ENCODE peak calls at places on chromosomes 4 and X, in eight cellular contexts. T is activated B cell treated with CpG ODN at 0.5 μM for 24 hours; I is bronchial epithelial cell; C is HFFc6; J is K562; B is GM23338; E is CD4-positive, alpha-beta T cell; M is endothelial cell. V is an unnamed sample.

GRCh38 chrX:14504960-14505538 is 24.3 kb upstream of the GLRA2 start:
- DNase-seq in J (no peak), M (no peak), I (peak), T (no peak), E (no peak), C (no peak), B (no peak), V (no peak)

GRCh38 chrX:132488819-132489255 is at the start of gene MBNL3:
- DNase-seq in I (peak), B (peak), E (peak), T (no peak), J (no peak), M (peak), C (peak), V (peak)

GRCh38 chr4:73070072-73070385 is 513 bp upstream of the COX18 start:
- DNase-seq in B (peak), E (no peak), J (no peak), C (no peak), T (no peak), I (no peak), M (no peak), V (peak)

GRCh38 chr4:8818063-8818881 is 53.4 kb downstream of the HMX1 start:
- DNase-seq in T (no peak), J (no peak), B (no peak), M (peak), I (no peak), E (no peak), C (no peak), V (no peak)

GRCh38 chr4:53987761-53988171 is 76.6 kb downstream of the CHIC2 start:
- DNase-seq in E (no peak), B (no peak), M (no peak), T (no peak), C (peak), J (no peak), I (peak), V (no peak)

GRCh38 chrX:154531626-154532025 is 15.0 kb downstream of the G6PD start:
- DNase-seq in E (no peak), C (no peak), I (no peak), B (no peak), J (no peak), T (no peak), M (no peak), V (no peak)

GRCh38 chrX:2425281-2426071 is 75.3 kb downstream of the DHRSX start:
- DNase-seq in J (no peak), T (no peak), B (peak), I (no peak), C (no peak), M (no peak), E (no peak), V (no peak)

GRCh38 chr4:104726002-104726401 is 231.3 kb upstream of the CXXC4 start:
- DNase-seq in M (no peak), T (no peak), C (no peak), B (no peak), I (no peak), J (no peak), E (no peak), V (no peak)

GRCh38 chrX:29824176-29824906 is 391.0 kb upstream of the MAGEB2 start:
- DNase-seq in B (no peak), I (no peak), J (no peak), M (no peak), T (no peak), C (no peak), E (no peak), V (no peak)

GRCh38 chr4:81652069-81652478 is 180.4 kb upstream of the RASGEF1B start:
- DNase-seq in I (no peak), C (no peak), T (no peak), B (no peak), M (no peak), J (no peak), E (no peak), V (no peak)

GRCh38 chrX:17596051-17596450 is 141.2 kb upstream of the SCML1 start:
- DNase-seq in E (no peak), I (peak), B (no peak), C (no peak), M (no peak), J (no peak), T (no peak), V (no peak)

GRCh38 chrX:112164420-112164819 is 81.8 kb upstream of the TRPC5 start:
- DNase-seq in M (no peak), I (no peak), T (no peak), B (no peak), C (no peak), E (no peak), J (no peak), V (no peak)

GRCh38 chr4:80182237-80182866 is 15.0 kb upstream of the PRDM8 start:
- DNase-seq in E (no peak), I (no peak), J (no peak), M (no peak), B (no peak), T (no peak), C (no peak), V (peak)

GRCh38 chrX:23504540-23504884 is 162.8 kb upstream of the PRDX4 start:
- DNase-seq in T (no peak), E (no peak), I (no peak), J (no peak), M (no peak), B (no peak), C (no peak), V (no peak)

GRCh38 chr4:102170910-102171309 is 174.4 kb downstream of the SLC39A8 start:
- DNase-seq in C (no peak), J (no peak), E (no peak), M (no peak), B (no peak), T (no peak), I (no peak), V (no peak)

GRCh38 chr4:38804654-38805295 is at the start of gene TLR1:
- DNase-seq in B (peak), T (no peak), E (no peak), J (no peak), C (peak), I (peak), M (no peak), V (no peak)

GRCh38 chr4:119510750-119511149 is 117.9 kb downstream of the PDE5A start:
- DNase-seq in C (peak), M (no peak), E (no peak), J (no peak), I (no peak), T (no peak), B (no peak), V (no peak)

GRCh38 chrX:96833333-96833732 is 50.4 kb upstream of the RPA4 start:
- DNase-seq in E (no peak), I (no peak), J (no peak), T (no peak), M (no peak), C (no peak), B (no peak), V (no peak)

GRCh38 chrX:47664737-47665136 is 5.8 kb upstream of the UXT start:
- DNase-seq in B (no peak), T (no peak), J (peak), M (no peak), I (no peak), E (no peak), C (no peak), V (no peak)

GRCh38 chr4:6199344-6199921 is 916 bp downstream of the JAKMIP1 start:
- DNase-seq in B (peak), T (no peak), E (no peak), M (no peak), I (no peak), C (no peak), J (no peak), V (peak)

GRCh38 chr4:18021470-18021719 is 160 bp downstream of the LCORL start:
- DNase-seq in C (no peak), J (peak), B (no peak), E (no peak), T (no peak), I (no peak), M (no peak), V (no peak)

GRCh38 chrX:153460826-153461225 is 9.6 kb downstream of the HAUS7 start:
- DNase-seq in C (no peak), M (peak), B (peak), I (peak), T (no peak), J (peak), E (peak), V (peak)

GRCh38 chr4:188779586-188779985 is 640.3 kb downstream of the TRIML1 start:
- DNase-seq in B (no peak), M (no peak), E (no peak), I (peak), J (no peak), C (peak), T (no peak), V (no peak)

GRCh38 chr4:23882976-23883531 is 6.8 kb downstream of the PPARGC1A start:
- DNase-seq in M (no peak), T (no peak), B (no peak), E (no peak), J (no peak), I (peak), C (no peak), V (no peak)

GRCh38 chr4:23878912-23879732 is 10.7 kb downstream of the PPARGC1A start:
- DNase-seq in T (no peak), I (peak), B (peak), C (no peak), M (no peak), J (no peak), E (no peak), V (no peak)

GRCh38 chr4:23884261-23884660 is 5.6 kb downstream of the PPARGC1A start:
- DNase-seq in E (no peak), C (no peak), M (no peak), B (no peak), T (no peak), J (no peak), I (peak), V (no peak)

GRCh38 chr4:23881052-23881501 is 8.8 kb downstream of the PPARGC1A start:
- DNase-seq in E (no peak), T (no peak), I (peak), C (no peak), M (no peak), J (no peak), B (no peak), V (no peak)

GRCh38 chr4:23881674-23882337 is 8.0 kb downstream of the PPARGC1A start:
- DNase-seq in B (peak), I (no peak), T (no peak), M (no peak), J (no peak), E (no peak), C (no peak), V (no peak)
- TF ChIP-seq CTCF in B (peak), I (peak), T (no peak), M (no peak), J (no peak), E (no peak), C (no peak), V (no peak)

DNA sequence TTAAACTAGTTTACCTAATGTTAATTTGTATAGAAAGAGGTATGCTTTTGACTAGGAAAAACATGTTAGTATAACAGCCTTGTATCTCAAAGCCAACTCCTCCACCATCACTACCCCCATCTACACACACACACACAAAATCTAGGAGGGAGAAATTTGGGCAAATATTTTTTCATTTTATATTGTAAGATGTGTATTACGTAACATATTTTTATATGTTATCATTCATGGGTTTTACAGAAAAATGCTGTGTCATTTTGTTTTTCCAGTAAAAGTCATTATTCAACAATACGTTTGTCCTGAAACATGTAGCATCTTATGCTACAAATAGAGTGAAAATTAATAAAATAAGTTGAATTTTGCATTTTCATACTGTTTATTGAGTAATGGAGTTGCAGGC is 3.0 kb downstream of the SULT1B1 start:
- DNase-seq in T (no peak), C (no peak), E (no peak), M (no peak), I (no peak), J (no peak), B (no peak), V (no peak)
- TF ChIP-seq CTCF in T (no peak), C (no peak), E (no peak), M (no peak), I (no peak), J (no peak), B (no peak), V (no peak)

GRCh38 chrX:38205037-38205436 is 15.6 kb downstream of the SRPX start:
- DNase-seq in T (no peak), B (no peak), J (no peak), M (no peak), E (no peak), I (no peak), C (no peak), V (no peak)
- TF ChIP-seq CTCF in T (no peak), B (no peak), J (no peak), M (no peak), E (no peak), I (no peak), C (no peak), V (no peak)

GRCh38 chr4:10057023-10057395 is 35.7 kb upstream of the SLC2A9 start:
- DNase-seq in B (no peak), E (no peak), M (no peak), T (no peak), C (no peak), J (no peak), I (no peak), V (no peak)
- TF ChIP-seq CTCF in B (no peak), E (no peak), M (no peak), T (no peak), C (no peak), J (no peak), I (no peak), V (no peak)

DNA sequence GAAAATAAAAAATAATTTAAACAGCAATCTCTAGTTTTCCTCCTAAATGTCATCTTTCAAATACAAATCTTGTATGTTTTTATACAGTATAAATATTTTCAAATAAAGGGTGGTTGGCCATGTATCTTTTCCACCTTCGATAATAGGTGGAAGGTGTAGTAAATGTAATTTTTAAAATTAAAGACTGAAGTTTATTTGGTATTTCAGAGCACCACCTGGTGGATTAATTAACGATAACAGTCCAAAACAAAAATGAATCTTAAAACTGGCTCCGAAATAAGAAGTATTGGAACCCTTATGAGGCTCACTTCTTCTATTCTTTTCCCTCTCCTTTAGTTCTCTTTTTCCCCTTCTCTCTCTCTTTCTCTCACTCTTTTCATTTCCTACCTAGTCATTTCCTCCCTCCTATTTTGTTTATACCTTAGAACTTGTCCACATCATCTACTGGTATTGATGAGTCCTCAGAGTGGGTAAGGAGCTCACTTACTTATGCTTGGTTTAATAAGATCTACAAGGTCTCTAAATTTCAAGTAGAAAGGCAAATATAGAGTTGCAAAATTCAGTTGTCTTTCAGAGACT is 82.9 kb upstream of the EXOC1L start:
- DNase-seq in M (no peak), B (peak), E (no peak), C (no peak), I (peak), J (peak), T (no peak), V (peak)
- TF ChIP-seq CTCF in M (peak), B (no peak), E (no peak), C (peak), I (peak), J (peak), T (no peak), V (peak)

GRCh38 chrX:43939187-43939926 is 33.8 kb downstream of the NDP start:
- DNase-seq in I (peak), T (no peak), M (no peak), C (no peak), E (no peak), B (no peak), J (no peak), V (no peak)
- TF ChIP-seq CTCF in I (no peak), T (no peak), M (no peak), C (no peak), E (no peak), B (no peak), J (no peak), V (no peak)

GRCh38 chr4:68218044-68218443 is 27.4 kb downstream of the TMPRSS11B start:
- DNase-seq in B (no peak), T (no peak), M (no peak), J (no peak), E (no peak), I (peak), C (no peak), V (no peak)
- TF ChIP-seq CTCF in B (no peak), T (no peak), M (no peak), J (no peak), E (no peak), I (no peak), C (no peak), V (no peak)